ENCODE peak calls at places on chromosomes 7 and 10, in four cellular contexts. X, H, S and V are unnamed samples.

GRCh38 chr7:100079024-100079560 is 2.4 kb downstream of the ZNF3 start:
- DNase-seq in X (no peak), H (peak), S (no peak), V (no peak)

GRCh38 chr10:35378547-35379210 is 42.4 kb downstream of the CCNY start:
- DNase-seq in X (no peak), H (no peak), S (peak), V (no peak)

GRCh38 chr7:46809886-46810285 is 772.0 kb downstream of the TNS3 start:
- DNase-seq in X (no peak), H (no peak), S (no peak), V (no peak)

GRCh38 chr10:128092454-128092853 is 33.8 kb downstream of the MKI67 start:
- DNase-seq in X (no peak), H (no peak), S (no peak), V (no peak)

GRCh38 chr10:75097666-75098285 is 13.7 kb upstream of the SAMD8 start:
- DNase-seq in X (no peak), H (peak), S (peak), V (peak)

GRCh38 chr7:135335628-135336139 is 102.0 kb downstream of the STRA8 start:
- DNase-seq in X (no peak), H (peak), S (peak), V (peak)

GRCh38 chr10:23525406-23525805 is 86.5 kb downstream of the OTUD1 start:
- DNase-seq in X (no peak), H (peak), S (peak), V (peak)

GRCh38 chr10:14009315-14010082 is 321.2 kb downstream of the FRMD4A start:
- DNase-seq in X (no peak), H (no peak), S (no peak), V (peak)

GRCh38 chr10:1054684-1055083 is 1.5 kb upstream of the WDR37 start:
- DNase-seq in X (no peak), H (no peak), S (no peak), V (no peak)

GRCh38 chr10:3145366-3145765 is 27.2 kb downstream of the PITRM1 start:
- DNase-seq in X (no peak), H (no peak), S (no peak), V (no peak)

GRCh38 chr7:7972128-7972527 is 3.5 kb downstream of the GLCCI1 start:
- DNase-seq in X (no peak), H (no peak), S (no peak), V (peak)

GRCh38 chr7:100546868-100547800 is 8.1 kb downstream of the AGFG2 start:
- DNase-seq in X (no peak), H (no peak), S (no peak), V (no peak)

GRCh38 chr10:60883187-60883586 is 60.8 kb downstream of the RHOBTB1 start:
- DNase-seq in X (no peak), H (peak), S (peak), V (peak)

GRCh38 chr7:79090543-79090942 is 362.9 kb downstream of the MAGI2 start:
- DNase-seq in X (no peak), H (no peak), S (no peak), V (peak)